ENCODE peak calls at places on chromosome 6, in six cellular contexts. R, T, O, Z, G and C are unnamed samples.
A peak's percentile ranks its signal among the peaks of the same experiment; 100 is the strongest.

GRCh38 chr6:346389-347030 is 45.0 kb upstream of the IRF4 start:
- DNase-seq in R (no peak), T (no peak), O (no peak), Z (no peak), G (peak; percentile 78), C (no peak)

GRCh38 chr6:68636710-68637470 is 1.8 kb downstream of the ADGRB3 start:
- DNase-seq in R (no peak), T (no peak), O (no peak), Z (no peak), G (no peak), C (no peak)

GRCh38 chr6:25972902-25973301 is 10.3 kb downstream of the TRIM38 start:
- DNase-seq in R (no peak), T (no peak), O (no peak), Z (no peak), G (no peak), C (no peak)

GRCh38 chr6:10981409-10981808 is 62.7 kb downstream of the ELOVL2 start:
- DNase-seq in R (no peak), T (no peak), O (no peak), Z (no peak), G (no peak), C (no peak)

GRCh38 chr6:83226517-83226916 is 33.4 kb downstream of the RWDD2A start:
- DNase-seq in R (no peak), T (no peak), O (no peak), Z (no peak), G (no peak), C (no peak)

GRCh38 chr6:131911951-131912350 is 39.2 kb downstream of the CCN2 start:
- DNase-seq in R (no peak), T (no peak), O (no peak), Z (no peak), G (no peak), C (no peak)

GRCh38 chr6:88481519-88481918 is 315.4 kb upstream of the CNR1 start:
- DNase-seq in R (no peak), T (no peak), O (no peak), Z (no peak), G (no peak), C (no peak)

GRCh38 chr6:29680416-29680815 is 536 bp downstream of the ZFP57 start:
- DNase-seq in R (no peak), T (no peak), O (no peak), Z (peak; percentile 43), G (no peak), C (no peak)

GRCh38 chr6:64861039-64861651 is 845.9 kb downstream of the EYS start:
- DNase-seq in R (no peak), T (no peak), O (no peak), Z (no peak), G (no peak), C (no peak)

GRCh38 chr6:14239097-14239496 is 121.5 kb downstream of the CD83 start:
- DNase-seq in R (no peak), T (no peak), O (no peak), Z (no peak), G (no peak), C (no peak)

DNA sequence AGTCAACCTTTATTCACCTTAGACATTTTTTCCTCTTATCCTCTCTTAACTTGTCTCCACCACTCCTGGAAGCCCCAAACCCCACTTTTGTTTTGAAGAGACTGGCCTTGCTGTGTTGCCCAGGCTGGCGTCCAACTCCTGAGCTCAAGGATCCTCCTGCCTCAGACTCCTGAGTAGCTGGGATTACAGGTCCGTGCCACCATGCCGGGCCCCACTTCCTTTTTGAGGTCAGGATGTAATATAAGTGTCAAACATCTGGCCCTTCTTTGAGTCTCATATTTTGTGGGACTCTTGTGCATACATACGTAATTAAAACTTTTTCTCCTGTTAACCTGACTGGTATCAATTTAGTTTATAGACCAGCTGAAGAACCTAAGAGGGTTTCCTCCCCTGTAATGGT is 1.4 kb upstream of the CDK19 start:
- DNase-seq in R (no peak), T (no peak), O (peak; percentile 43), Z (no peak), G (no peak), C (peak; percentile 32)
- H3K4me3 ChIP-seq in R (no peak overlapping the region), T (no peak overlapping the region), O (peak overlapping the region; percentile 78), Z (no peak overlapping the region), G (no peak overlapping the region), C (no peak overlapping the region)

DNA sequence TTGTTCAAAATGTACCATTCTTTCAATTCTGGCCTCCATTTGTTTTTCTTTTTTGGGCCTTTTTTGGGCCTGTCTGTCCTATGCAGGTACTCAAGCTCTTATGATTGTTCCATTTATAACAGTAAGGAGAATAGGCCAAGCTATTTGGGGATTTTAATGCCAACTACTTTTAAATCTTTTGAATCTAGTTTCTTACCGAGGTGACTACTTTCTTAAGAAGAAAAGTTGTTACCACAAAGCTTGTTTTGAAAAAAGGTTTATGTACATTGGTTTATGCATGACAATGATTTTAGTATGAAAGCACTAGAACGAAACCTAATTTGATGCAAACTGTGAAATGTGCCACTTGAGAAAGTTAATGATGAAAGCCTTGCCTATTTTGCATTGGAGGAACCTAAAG is 98.3 kb upstream of the MTHFD1L start:
- DNase-seq in R (no peak), T (no peak), O (no peak), Z (no peak), G (no peak), C (no peak)
- H3K4me3 ChIP-seq in R (no peak overlapping the region), T (no peak overlapping the region), O (no peak overlapping the region), Z (no peak overlapping the region), G (peak overlapping the region; percentile 49), C (no peak overlapping the region)

DNA sequence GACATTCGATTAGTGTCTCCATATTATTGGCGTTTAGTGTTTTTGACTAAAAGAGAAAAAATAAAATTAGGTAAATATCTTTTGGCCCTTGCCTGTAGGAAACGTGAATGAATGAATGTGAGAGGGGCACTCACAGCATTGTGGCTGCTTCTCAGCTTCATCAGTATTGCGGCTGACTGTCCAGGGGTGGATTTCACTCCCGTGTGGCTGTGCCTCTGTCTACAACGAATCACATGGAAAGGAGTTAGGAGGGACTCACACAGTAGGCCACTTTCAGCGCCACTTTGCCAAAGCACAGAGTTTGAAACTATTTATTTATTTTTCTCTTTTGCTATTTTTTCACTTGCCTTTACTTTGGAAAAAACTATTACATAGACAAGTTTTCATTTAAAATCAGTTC is 805 bp downstream of the TAGAP start:
- DNase-seq in R (no peak), T (no peak), O (peak; percentile 43), Z (no peak), G (no peak), C (no peak)
- H3K4me3 ChIP-seq in R (peak overlapping the region; percentile 49), T (no peak overlapping the region), O (peak overlapping the region; percentile 95), Z (no peak overlapping the region), G (no peak overlapping the region), C (peak overlapping the region; percentile 59)

GRCh38 chr6:5086294-5086890 is 1.3 kb downstream of the PPP1R3G start:
- DNase-seq in R (peak; percentile 61), T (peak; percentile 50), O (no peak), Z (peak; percentile 70), G (no peak), C (no peak)
- H3K4me3 ChIP-seq in R (peak overlapping the region; percentile 84), T (no peak overlapping the region), O (no peak overlapping the region), Z (peak overlapping the region; percentile 48), G (peak overlapping the region; percentile 66), C (no peak overlapping the region)

DNA sequence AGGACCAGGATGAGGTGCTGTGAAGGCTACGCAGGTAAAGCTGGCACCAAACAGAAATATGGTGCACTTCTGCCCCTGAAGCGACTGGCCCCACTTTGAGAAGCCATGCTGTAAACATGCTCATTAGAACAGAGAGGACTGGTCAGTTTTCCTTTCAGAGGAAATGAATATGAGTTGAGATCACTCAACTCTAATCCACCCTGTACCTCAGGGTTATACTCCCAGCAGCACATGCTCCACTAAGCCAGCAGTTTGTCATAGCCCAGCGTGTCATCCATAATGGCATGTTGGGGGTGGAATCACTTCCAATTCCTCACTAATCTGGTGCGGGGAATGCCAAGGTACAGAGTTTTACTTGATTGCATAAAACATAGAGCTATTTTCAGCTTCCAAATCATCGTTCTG is 98.1 kb downstream of the HIVEP2 start:
- DNase-seq in R (peak; percentile 78), T (peak; percentile 75), O (no peak), Z (no peak), G (peak; percentile 95), C (no peak)
- H3K4me3 ChIP-seq in R (peak overlapping the region; percentile 59), T (no peak overlapping the region), O (no peak overlapping the region), Z (no peak overlapping the region), G (peak overlapping the region; percentile 59), C (no peak overlapping the region)

GRCh38 chr6:154591220-154591619 is 80.7 kb upstream of the CNKSR3 start:
- DNase-seq in R (no peak), T (no peak), O (no peak), Z (no peak), G (no peak), C (no peak)
- H3K4me3 ChIP-seq in R (no peak overlapping the region), T (no peak overlapping the region), O (no peak overlapping the region), Z (no peak overlapping the region), G (no peak overlapping the region), C (no peak overlapping the region)

GRCh38 chr6:129659590-129660345 is 50.2 kb downstream of the ARHGAP18 start:
- DNase-seq in R (no peak), T (peak; percentile 65), O (no peak), Z (no peak), G (no peak), C (no peak)
- H3K4me3 ChIP-seq in R (peak overlapping the region; percentile 28), T (no peak overlapping the region), O (no peak overlapping the region), Z (no peak overlapping the region), G (no peak overlapping the region), C (no peak overlapping the region)

GRCh38 chr6:144127097-144127496 is 23.2 kb upstream of the STX11 start:
- DNase-seq in R (no peak), T (no peak), O (no peak), Z (no peak), G (no peak), C (no peak)
- H3K4me3 ChIP-seq in R (no peak overlapping the region), T (no peak overlapping the region), O (no peak overlapping the region), Z (no peak overlapping the region), G (no peak overlapping the region), C (no peak overlapping the region)

GRCh38 chr6:16925461-16925860 is 164.2 kb upstream of the ATXN1 start:
- DNase-seq in R (no peak), T (no peak), O (no peak), Z (no peak), G (peak; percentile 70), C (no peak)

GRCh38 chr6:16930432-16930831 is 169.2 kb upstream of the ATXN1 start:
- DNase-seq in R (no peak), T (no peak), O (no peak), Z (no peak), G (no peak), C (no peak)

GRCh38 chr6:16933532-16933931 is 168.3 kb upstream of the STMND1 start:
- DNase-seq in R (no peak), T (no peak), O (no peak), Z (no peak), G (no peak), C (no peak)

GRCh38 chr6:16927205-16927604 is 165.9 kb upstream of the ATXN1 start:
- DNase-seq in R (no peak), T (no peak), O (no peak), Z (no peak), G (no peak), C (no peak)

DNA sequence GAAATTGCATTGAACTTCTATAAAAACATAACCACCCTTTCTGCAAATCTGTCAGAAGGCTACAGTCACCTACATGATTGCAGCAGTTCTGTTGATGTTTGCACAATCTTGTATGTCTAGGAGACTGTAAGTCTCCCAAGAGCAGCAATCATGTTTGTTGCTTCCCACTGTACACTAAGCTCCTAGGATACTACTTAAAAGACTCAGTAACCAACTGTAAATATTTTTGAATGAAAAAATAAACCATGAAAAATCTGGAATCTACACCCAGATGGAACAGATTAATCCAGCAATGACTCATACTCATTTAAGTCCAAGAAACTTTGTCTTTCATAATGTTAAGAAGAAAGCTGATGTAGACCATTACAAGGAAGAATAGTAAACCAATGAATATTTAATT is 168.6 kb upstream of the ATXN1 start:
- DNase-seq in R (no peak), T (no peak), O (no peak), Z (no peak), G (peak; percentile 97), C (no peak)
- H3K4me3 ChIP-seq in R (no peak overlapping the region), T (no peak overlapping the region), O (no peak overlapping the region), Z (no peak overlapping the region), G (no peak overlapping the region), C (no peak overlapping the region)

GRCh38 chr6:42104807-42105713 is 37.4 kb downstream of the C6orf132 start:
- DNase-seq in R (peak; percentile 39), T (peak; percentile 55), O (no peak), Z (peak; percentile 88), G (no peak), C (no peak)
- H3K4me3 ChIP-seq in R (peak overlapping the region; percentile 61), T (no peak overlapping the region), O (peak overlapping the region; percentile 62), Z (peak overlapping the region; percentile 51), G (no peak overlapping the region), C (peak overlapping the region; percentile 47)